ENCODE peak calls at places on chromosomes 2 and 18, in nine cellular contexts. K is neural progenitor cell, H is bronchial epithelial cell, Q is fibroblast of mammary gland, D is colonic mucosa, G is DND-41, J is lower lobe of right lung, C is heart right ventricle, V is spleen. B is an unnamed sample.

GRCh38 chr18:23143059-23143831 is 8.0 kb downstream of the CABLES1 start:
- DNase-seq in C (no peak), K (no peak), H (peak), Q (no peak), D (peak), J (peak), G (peak), V (no peak), B (no peak)

GRCh38 chr2:25198209-25198525 is 29.8 kb upstream of the POMC start:
- DNase-seq in D (no peak), J (no peak), H (no peak), Q (no peak), V (no peak), G (no peak), C (no peak), K (no peak), B (no peak)

GRCh38 chr2:50648031-50648430 is 383.9 kb downstream of the NRXN1 start:
- DNase-seq in J (no peak), H (no peak), G (no peak), D (no peak), C (no peak), K (no peak), V (no peak), Q (no peak), B (no peak)

GRCh38 chr2:10245021-10245420 is 57.7 kb upstream of the HPCAL1 start:
- DNase-seq in D (no peak), K (no peak), Q (no peak), V (peak), H (no peak), G (no peak), J (peak), C (no peak), B (no peak)

GRCh38 chr2:28981620-28982371 is 698 bp downstream of the TOGARAM2 start:
- DNase-seq in V (no peak), K (no peak), D (no peak), H (no peak), Q (no peak), J (no peak), C (no peak), G (no peak), B (no peak)

GRCh38 chr2:224892574-224893204 is 149.6 kb downstream of the DOCK10 start:
- DNase-seq in D (no peak), C (no peak), J (no peak), Q (no peak), H (no peak), G (no peak), V (no peak), K (peak), B (no peak)

GRCh38 chr2:230157300-230157699 is 62.5 kb downstream of the SP110 start:
- DNase-seq in H (no peak), G (no peak), V (no peak), J (no peak), C (no peak), D (no peak), K (no peak), Q (no peak), B (no peak)

GRCh38 chr2:237886702-237887481 is 27.5 kb downstream of the RAMP1 start:
- DNase-seq in C (peak), H (no peak), J (peak), K (no peak), Q (peak), D (no peak), V (peak), G (no peak), B (no peak)

GRCh38 chr2:120959426-120959825 is 223.8 kb downstream of the GLI2 start:
- DNase-seq in K (no peak), Q (no peak), J (no peak), H (peak), G (no peak), C (peak), V (no peak), D (no peak), B (no peak)

GRCh38 chr2:60884795-60885194 is 3.4 kb downstream of the REL start:
- DNase-seq in V (no peak), G (no peak), Q (peak), C (no peak), J (no peak), D (no peak), H (peak), K (no peak), B (no peak)

GRCh38 chr18:11004294-11004693 is 145.1 kb downstream of the PIEZO2 start:
- DNase-seq in H (peak), K (no peak), D (no peak), V (no peak), C (no peak), Q (peak), G (no peak), J (no peak), B (no peak)

GRCh38 chr2:71389379-71390072 is 57.9 kb downstream of the ZNF638 start:
- DNase-seq in Q (no peak), J (no peak), H (no peak), D (no peak), C (no peak), K (no peak), V (no peak), G (no peak), B (no peak)

GRCh38 chr2:11850082-11850481 is 103.7 kb downstream of the LPIN1 start:
- DNase-seq in C (no peak), J (no peak), G (no peak), V (peak), K (peak), D (no peak), Q (no peak), H (no peak), B (no peak)

GRCh38 chr2:71559828-71560210 is 106.5 kb downstream of the DYSF start:
- DNase-seq in D (no peak), K (no peak), J (peak), Q (no peak), H (no peak), G (no peak), C (no peak), V (no peak), B (no peak)

GRCh38 chr2:24821433-24821891 is 28.2 kb downstream of the CENPO start:
- DNase-seq in V (peak), D (no peak), Q (no peak), K (no peak), C (no peak), H (no peak), J (no peak), G (peak), B (no peak)

GRCh38 chr2:191748528-191749180 is 70.7 kb downstream of the NABP1 start:
- DNase-seq in V (no peak), C (no peak), G (no peak), H (no peak), Q (peak), J (no peak), K (no peak), D (no peak), B (no peak)

GRCh38 chr2:128322651-128323491 is 4.2 kb upstream of the HS6ST1 start:
- DNase-seq in G (peak), H (no peak), J (no peak), V (peak), Q (no peak), K (peak), D (peak), C (no peak), B (no peak)

GRCh38 chr2:191724015-191724414 is 46.1 kb downstream of the NABP1 start:
- DNase-seq in Q (no peak), H (no peak), J (no peak), C (no peak), K (no peak), G (no peak), D (no peak), V (no peak), B (no peak)

GRCh38 chr2:13056259-13056843 is 339.6 kb downstream of the TRIB2 start:
- DNase-seq in J (no peak), H (peak), V (no peak), Q (peak), G (no peak), D (no peak), K (peak), C (no peak), B (no peak)

GRCh38 chr2:189552991-189553404 is 27.6 kb downstream of the SLC40A1 start:
- DNase-seq in G (no peak), Q (no peak), H (peak), J (no peak), C (no peak), V (no peak), K (no peak), D (no peak), B (no peak)

GRCh38 chr2:148391324-148391723 is 253.2 kb upstream of the EPC2 start:
- DNase-seq in D (no peak), J (no peak), Q (peak), G (no peak), H (peak), K (no peak), C (no peak), V (no peak), B (no peak)

GRCh38 chr18:60053747-60054304 is 154.0 kb downstream of the PMAIP1 start:
- DNase-seq in H (peak), G (no peak), Q (peak), V (no peak), D (peak), J (no peak), C (no peak), K (peak), B (peak)

GRCh38 chr2:109526442-109526970 is 87.3 kb downstream of the SEPTIN10 start:
- DNase-seq in Q (no peak), K (no peak), D (no peak), C (no peak), V (peak), H (no peak), J (no peak), G (no peak), B (no peak)

GRCh38 chr2:126877861-126878565 is 20.7 kb upstream of the TEX51 start:
- DNase-seq in H (no peak), Q (no peak), K (no peak), D (no peak), C (no peak), G (no peak), V (no peak), J (peak), B (no peak)

GRCh38 chr2:43225093-43225787 is 1.2 kb downstream of the ZFP36L2 start:
- DNase-seq in D (peak), H (no peak), K (peak), J (peak), C (peak), G (peak), Q (peak), V (peak), B (no peak)

GRCh38 chr2:120205901-120206581 is 17.2 kb downstream of the TMEM185B start:
- DNase-seq in V (peak), Q (no peak), K (peak), C (no peak), H (no peak), D (peak), G (peak), J (no peak), B (no peak)

GRCh38 chr18:13696961-13697360 is 29.4 kb downstream of the FAM210A start:
- DNase-seq in D (no peak), V (no peak), Q (peak), C (no peak), G (no peak), J (no peak), H (peak), K (no peak), B (no peak)

GRCh38 chr2:239611222-239611795 is 210.5 kb upstream of the HDAC4 start:
- DNase-seq in Q (no peak), H (no peak), C (no peak), J (no peak), V (no peak), G (peak), K (no peak), D (peak), B (no peak)

GRCh38 chr18:26468931-26469340 is 79.4 kb downstream of the KCTD1 start:
- DNase-seq in K (peak), J (no peak), H (no peak), C (no peak), Q (no peak), V (no peak), G (peak), D (no peak), B (no peak)

GRCh38 chr2:128563348-128563687 is 244.7 kb upstream of the HS6ST1 start:
- DNase-seq in V (no peak), K (no peak), H (no peak), C (peak), D (peak), J (no peak), G (no peak), Q (peak), B (no peak)

GRCh38 chr2:85446296-85447221 is 28.0 kb downstream of the SH2D6 start:
- DNase-seq in D (no peak), C (no peak), G (no peak), Q (no peak), V (no peak), K (no peak), H (no peak), J (no peak), B (no peak)

GRCh38 chr18:10081477-10081876 is 167.7 kb downstream of the VAPA start:
- DNase-seq in J (no peak), Q (no peak), V (no peak), G (no peak), K (no peak), D (no peak), H (no peak), C (no peak), B (no peak)

GRCh38 chr2:159065891-159066290 is 97.5 kb downstream of the TANC1 start:
- DNase-seq in D (no peak), J (no peak), H (no peak), V (no peak), G (no peak), C (no peak), K (no peak), Q (no peak), B (no peak)

GRCh38 chr18:42030586-42031182 is 75.7 kb downstream of the PIK3C3 start:
- DNase-seq in Q (peak), G (peak), J (no peak), D (no peak), K (peak), V (no peak), C (no peak), H (peak), B (no peak)

GRCh38 chr2:190180313-190181065 is 118.0 kb upstream of the MSTN start:
- DNase-seq in K (peak), Q (peak), J (peak), H (no peak), G (no peak), D (peak), V (peak), C (peak), B (no peak)

GRCh38 chr18:26549103-26549485 is 741 bp upstream of the KCTD1 start:
- DNase-seq in H (peak), J (peak), K (no peak), C (peak), G (peak), Q (peak), V (peak), D (peak), B (no peak)

GRCh38 chr2:54876764-54877163 is 153.3 kb downstream of the EML6 start:
- DNase-seq in G (no peak), J (no peak), C (no peak), D (no peak), V (no peak), K (no peak), H (peak), Q (peak), B (no peak)

GRCh38 chr2:204150695-204151240 is 214.2 kb downstream of the ICOS start:
- DNase-seq in V (no peak), K (no peak), G (no peak), D (no peak), C (no peak), H (no peak), J (no peak), Q (no peak), B (no peak)
- TF ChIP-seq CTCF in V (no peak), K (no peak), G (no peak), D (no peak), C (no peak), H (no peak), J (no peak), Q (no peak), B (no peak)

DNA sequence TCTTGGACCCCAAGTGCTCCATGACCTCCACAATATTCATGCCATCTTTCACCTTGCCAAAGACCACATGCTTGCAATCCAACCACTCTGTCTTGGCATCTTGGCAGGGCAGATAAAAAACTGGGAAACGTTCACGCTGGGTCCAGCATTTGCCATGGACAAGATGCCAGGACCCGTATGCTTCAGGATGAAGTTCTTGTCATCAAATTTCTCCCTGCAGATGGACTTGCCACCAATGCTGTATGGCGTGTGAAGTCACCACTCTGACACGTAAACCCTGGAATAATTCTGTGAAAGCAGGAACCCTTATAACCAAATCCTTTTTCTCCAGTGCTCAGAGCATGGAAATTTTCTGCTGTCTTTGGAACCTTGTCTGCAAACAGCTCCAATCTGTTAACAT is 21.5 kb downstream of the CNOT11 start:
- DNase-seq in V (no peak), K (no peak), C (no peak), G (no peak), D (no peak), H (no peak), Q (no peak), J (no peak), B (no peak)
- H3K4me3 ChIP-seq in V (no peak), K (no peak), C (no peak), G (no peak), D (no peak), H (no peak), Q (no peak), J (no peak), B (no peak)

DNA sequence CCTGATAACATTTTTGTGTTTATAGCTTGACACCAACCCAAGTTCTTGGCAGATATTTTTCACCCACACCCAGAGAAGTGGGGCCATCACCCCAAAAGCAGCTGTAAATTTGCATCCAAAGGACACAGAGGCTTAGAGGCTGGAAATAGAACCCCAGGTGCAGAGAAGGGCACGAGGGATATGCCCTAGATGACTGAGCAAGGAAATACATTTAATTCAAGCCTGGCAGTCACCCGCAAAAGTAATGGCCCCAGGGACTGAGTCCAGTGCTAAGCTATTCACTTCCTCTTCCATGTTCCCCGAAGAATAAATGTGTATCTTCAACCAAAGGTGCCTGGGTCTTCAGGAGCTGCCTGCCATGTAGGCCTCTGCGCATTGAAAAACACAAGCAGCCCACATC is 14.0 kb upstream of the REG3G start:
- DNase-seq in Q (no peak), G (no peak), C (no peak), J (no peak), V (no peak), K (no peak), H (no peak), D (no peak), B (no peak)
- TF ChIP-seq CTCF in Q (no peak), G (no peak), C (no peak), J (no peak), V (no peak), K (no peak), H (no peak), D (no peak), B (no peak)

GRCh38 chr18:6775237-6775636 is 45.7 kb downstream of the ARHGAP28 start:
- DNase-seq in V (no peak), G (no peak), C (no peak), H (no peak), D (no peak), Q (no peak), J (no peak), K (no peak), B (no peak)

GRCh38 chr18:6777509-6777908 is 48.0 kb downstream of the ARHGAP28 start:
- DNase-seq in G (no peak), J (no peak), K (no peak), C (no peak), V (no peak), H (no peak), Q (no peak), D (no peak), B (no peak)

GRCh38 chr18:6776193-6776592 is 46.7 kb downstream of the ARHGAP28 start:
- DNase-seq in J (no peak), D (no peak), G (no peak), V (no peak), H (no peak), C (no peak), K (peak), Q (peak), B (peak)

GRCh38 chr18:6773777-6774176 is 44.3 kb downstream of the ARHGAP28 start:
- DNase-seq in G (no peak), H (no peak), V (no peak), J (no peak), C (no peak), K (peak), D (no peak), Q (no peak), B (no peak)

GRCh38 chr18:6775702-6776101 is 46.2 kb downstream of the ARHGAP28 start:
- DNase-seq in C (no peak), K (no peak), J (no peak), G (no peak), D (no peak), Q (no peak), V (no peak), H (no peak), B (no peak)
- H3K4me3 ChIP-seq in C (no peak), K (no peak), J (no peak), G (no peak), D (no peak), Q (no peak), V (no peak), H (no peak), B (no peak)

GRCh38 chr2:215637658-215638057 is 201.8 kb upstream of the FN1 start:
- DNase-seq in D (no peak), J (no peak), V (no peak), K (no peak), C (no peak), Q (no peak), H (no peak), G (no peak), B (no peak)

GRCh38 chr2:215633360-215633759 is 197.5 kb upstream of the FN1 start:
- DNase-seq in V (no peak), K (no peak), H (no peak), G (no peak), Q (no peak), C (no peak), D (no peak), J (no peak), B (no peak)

GRCh38 chr2:215635071-215635787 is 199.4 kb upstream of the FN1 start:
- DNase-seq in H (peak), V (no peak), G (no peak), Q (peak), D (no peak), K (no peak), C (no peak), J (no peak), B (no peak)

GRCh38 chr2:215638687-215639086 is 202.8 kb upstream of the FN1 start:
- DNase-seq in V (no peak), Q (no peak), D (no peak), K (no peak), H (no peak), G (no peak), J (no peak), C (no peak), B (no peak)

GRCh38 chr2:215635788-215636139 is 199.9 kb upstream of the FN1 start:
- DNase-seq in K (no peak), Q (peak), G (no peak), H (peak), J (no peak), C (no peak), V (no peak), D (no peak), B (no peak)
- TF ChIP-seq CTCF in K (peak), Q (peak), G (no peak), H (peak), J (no peak), C (no peak), V (no peak), D (no peak), B (peak)

GRCh38 chr2:98465456-98466201 is 21.0 kb downstream of the INPP4A start:
- DNase-seq in D (peak), J (peak), Q (peak), H (peak), G (peak), C (peak), V (peak), K (no peak), B (peak)
- H3K4me3 ChIP-seq in D (no peak), J (peak), Q (no peak), H (no peak), G (peak), C (no peak), V (no peak), K (no peak), B (no peak)

B was measured in retinal pigment epithelial cell.